ENCODE peak calls at places on chromosome 9, in ten cellular contexts. N is Peyer's patch; K is GM23248; B is CD8-positive, alpha-beta memory T cell; L is CD4-positive, alpha-beta T cell; V is PC-3; I is H9; T is SJSA1; P is A549; A is heart right ventricle. H is an unnamed sample. For H3K9me3, the result is how much of the 10 kb centered on the place peaks cover.

GRCh38 chr9:99231708-99232107 is 9.6 kb downstream of the SEC61B start:
- DNase-seq in A (no peak), N (peak), P (peak), K (peak), B (no peak), V (peak), L (no peak), I (no peak), T (no peak), H (no peak)

GRCh38 chr9:94937214-94937903 is 210.9 kb downstream of the AOPEP start:
- DNase-seq in P (peak), K (peak), I (no peak), L (no peak), V (peak), N (no peak), B (no peak), A (no peak), T (peak), H (no peak)

GRCh38 chr9:106772523-106773290 is 90.3 kb upstream of the ZNF462 start:
- DNase-seq in A (no peak), P (no peak), L (no peak), I (no peak), T (peak), V (no peak), K (no peak), N (no peak), B (no peak), H (no peak)

GRCh38 chr9:75088646-75089368 is 493 bp downstream of the OSTF1 start:
- DNase-seq in P (peak), I (peak), K (peak), B (no peak), V (peak), T (peak), A (peak), N (peak), L (no peak), H (peak)

GRCh38 chr9:100221538-100221937 is 122.5 kb downstream of the INVS start:
- DNase-seq in A (no peak), B (no peak), V (no peak), K (no peak), T (no peak), I (no peak), N (no peak), L (no peak), P (no peak), H (no peak)

GRCh38 chr9:28293691-28294090 is 720.4 kb upstream of the C9orf72 start:
- DNase-seq in A (no peak), K (no peak), I (no peak), L (no peak), B (no peak), V (peak), N (no peak), T (no peak), P (no peak), H (no peak)

GRCh38 chr9:110337727-110338522 is at the start of gene TXNDC8:
- DNase-seq in T (no peak), P (no peak), L (no peak), V (no peak), B (no peak), N (no peak), I (no peak), K (peak), A (no peak), H (no peak)

GRCh38 chr9:73154760-73155159 is 3.1 kb downstream of the ANXA1 start:
- DNase-seq in N (no peak), K (peak), L (no peak), I (no peak), A (no peak), V (peak), B (no peak), P (no peak), T (no peak), H (no peak)

GRCh38 chr9:136587944-136588662 is 42.3 kb upstream of the NOTCH1 start:
- DNase-seq in I (peak), L (no peak), T (no peak), P (no peak), V (no peak), B (no peak), K (no peak), N (no peak), A (peak), H (no peak)

GRCh38 chr9:122056484-122056883 is 36.6 kb downstream of the TTLL11 start:
- DNase-seq in P (no peak), N (no peak), B (no peak), L (no peak), T (no peak), K (peak), V (peak), I (peak), A (no peak), H (no peak)

GRCh38 chr9:69486498-69486897 is 161.5 kb downstream of the ENTREP1 start:
- DNase-seq in V (no peak), A (no peak), T (no peak), L (no peak), K (no peak), B (no peak), N (no peak), I (no peak), P (no peak), H (no peak)
- H3K9me3 ChIP-seq in V (under half), A (under half), T (under half), L (under half), K (under half), B (under half), N (under half), I (under half), P (under half), H (under half)

GRCh38 chr9:123912167-123912897 is 17.6 kb downstream of the DENND1A start:
- DNase-seq in A (no peak), L (no peak), K (no peak), T (no peak), V (no peak), I (no peak), B (no peak), P (no peak), N (no peak), H (no peak)
- H3K9me3 ChIP-seq in A (under half), L (under half), K (under half), T (under half), V (under half), I (under half), B (under half), P (under half), N (under half), H (under half)

GRCh38 chr9:128250839-128251558 is 24.8 kb downstream of the GOLGA2 start:
- DNase-seq in A (no peak), N (no peak), B (no peak), V (no peak), I (no peak), K (no peak), L (no peak), T (no peak), P (no peak), H (no peak)

GRCh38 chr9:128253140-128253990 is 22.4 kb downstream of the GOLGA2 start:
- DNase-seq in L (no peak), N (peak), A (no peak), B (no peak), T (no peak), K (no peak), V (no peak), I (no peak), P (no peak), H (no peak)

GRCh38 chr9:128253991-128254346 is 21.8 kb downstream of the GOLGA2 start:
- DNase-seq in P (no peak), K (no peak), V (no peak), I (no peak), B (no peak), L (no peak), T (no peak), A (no peak), N (no peak), H (no peak)

GRCh38 chr9:128251701-128252100 is 24.1 kb downstream of the GOLGA2 start:
- DNase-seq in P (no peak), I (no peak), B (no peak), N (no peak), A (no peak), K (peak), L (no peak), V (no peak), T (no peak), H (no peak)

DNA sequence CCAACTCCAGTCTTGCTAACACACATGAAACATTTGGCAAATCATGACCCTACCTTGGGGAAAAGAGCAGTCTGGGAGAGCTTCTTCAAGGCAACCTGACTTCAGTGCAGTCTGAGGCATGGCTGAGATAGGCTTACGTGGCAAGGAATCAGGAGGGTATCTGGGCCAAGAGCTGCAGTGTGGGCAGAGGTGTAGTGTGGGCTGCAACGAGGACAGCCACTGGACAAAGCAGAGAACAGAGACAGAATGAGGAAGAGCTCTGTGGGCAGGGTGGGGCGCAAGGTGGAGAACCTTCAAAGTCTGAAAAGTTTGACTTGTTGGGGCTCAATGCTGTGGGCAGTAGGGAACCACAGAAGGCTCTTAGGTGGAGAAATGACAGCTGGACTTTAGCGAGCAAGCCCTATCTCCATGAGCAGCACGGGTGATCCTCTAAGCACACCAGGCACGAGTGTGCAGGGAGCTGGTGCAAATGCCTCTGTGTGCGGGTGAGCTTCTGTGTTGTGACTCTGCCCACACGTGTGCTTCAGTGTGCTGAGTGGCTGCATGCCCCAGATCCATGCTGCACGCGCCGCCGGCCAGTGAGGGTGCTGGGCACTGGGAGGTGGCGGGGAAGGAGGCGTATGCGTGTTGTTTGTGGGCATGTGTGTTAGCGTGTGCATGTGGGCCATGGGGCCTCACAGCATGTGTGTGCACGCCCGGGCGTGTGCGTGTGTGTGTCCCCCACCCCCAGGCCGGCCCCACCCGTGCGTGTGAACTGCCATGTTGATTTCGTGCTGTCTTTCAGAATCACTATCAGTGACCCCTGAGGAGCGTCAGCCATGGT is 23.3 kb downstream of the GOLGA2 start:
- DNase-seq in T (no peak), P (no peak), I (no peak), L (no peak), B (no peak), K (no peak), V (no peak), N (no peak), A (no peak), H (no peak)
- H3K9me3 ChIP-seq in T (under half), P (under half), I (under half), L (under half), B (under half), K (under half), V (under half), N (under half), A (under half), H (under half)

GRCh38 chr9:96766199-96766598 is 11.7 kb downstream of the ZNF510 start:
- DNase-seq in K (no peak), B (no peak), I (no peak), A (no peak), V (no peak), L (no peak), T (no peak), N (no peak), P (no peak), H (no peak)

GRCh38 chr9:96758845-96759673 is 18.8 kb downstream of the ZNF510 start:
- DNase-seq in P (peak), L (no peak), B (no peak), A (no peak), N (no peak), I (no peak), K (peak), V (no peak), T (no peak), H (no peak)

DNA sequence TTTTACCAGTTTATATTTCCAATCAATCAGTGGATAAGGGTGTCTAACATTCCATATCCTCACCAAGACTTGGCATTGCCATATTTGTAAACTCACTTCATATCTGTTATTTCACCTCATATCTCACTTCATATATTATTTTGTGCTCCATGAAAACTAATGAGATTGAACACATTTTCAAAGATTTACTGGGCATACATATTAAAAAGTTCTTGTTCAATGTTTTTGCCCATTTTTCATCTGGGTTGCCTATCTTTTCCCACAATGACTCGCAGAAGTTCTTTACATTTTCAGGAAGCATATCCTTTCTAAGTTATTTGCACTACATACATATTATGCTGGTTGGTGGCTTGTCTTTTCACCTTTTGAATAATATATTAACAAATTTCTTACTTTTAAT is 15.3 kb downstream of the ZNF510 start:
- DNase-seq in P (peak), T (no peak), I (no peak), V (no peak), N (no peak), L (no peak), K (no peak), B (no peak), A (no peak), H (no peak)
- H3K9me3 ChIP-seq in P (half or more), T (under half), I (half or more), V (half or more), N (half or more), L (half or more), K (under half), B (half or more), A (half or more), H (under half)

GRCh38 chr9:71879644-71880174 is 31.3 kb downstream of the ABHD17B start:
- DNase-seq in P (no peak), I (no peak), T (no peak), V (no peak), B (no peak), L (no peak), K (no peak), N (no peak), A (no peak), H (no peak)
- H3K9me3 ChIP-seq in P (half or more), I (under half), T (under half), V (under half), B (under half), L (under half), K (under half), N (under half), A (half or more), H (under half)

DNA sequence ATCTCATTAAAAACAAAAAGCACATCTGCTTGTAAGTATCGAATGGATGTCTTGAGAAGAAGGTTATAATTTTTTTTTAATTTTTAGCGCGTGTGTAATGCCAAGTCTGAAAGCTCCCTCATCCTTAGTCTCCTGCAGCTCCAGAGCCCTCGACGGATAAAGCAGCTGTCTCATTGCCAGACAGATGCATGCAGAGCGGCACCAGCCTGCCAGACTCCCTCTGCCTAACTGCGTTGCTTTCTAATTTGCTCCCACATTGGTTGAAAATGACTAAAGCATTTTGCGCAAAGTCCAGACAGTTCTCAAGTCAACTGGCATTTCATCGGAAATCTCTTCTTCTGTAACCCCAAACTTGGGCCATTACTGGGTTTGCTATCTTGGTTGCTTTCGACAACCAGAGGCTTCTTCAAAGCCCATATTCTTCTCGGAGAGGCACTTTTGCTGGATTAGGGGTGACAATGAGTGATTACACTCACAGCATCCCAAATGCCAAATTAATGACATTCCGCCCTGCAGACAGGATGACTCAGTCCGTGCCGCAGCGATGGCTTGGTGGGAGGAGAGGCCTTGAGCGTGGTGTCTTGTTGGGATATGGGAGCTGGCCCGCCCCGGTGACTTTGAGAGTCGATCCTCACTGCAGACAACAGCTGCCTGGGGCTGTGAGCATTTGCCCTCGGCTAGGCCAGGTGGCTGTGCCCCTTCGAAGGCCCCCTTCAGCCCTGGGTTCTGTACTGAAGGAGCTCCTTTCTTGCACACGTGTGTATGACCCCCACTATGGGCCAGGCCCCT is 29.6 kb downstream of the OLFM1 start:
- DNase-seq in N (no peak), V (no peak), P (no peak), K (no peak), A (no peak), B (no peak), L (no peak), I (no peak), T (no peak), H (no peak)
- H3K9me3 ChIP-seq in N (under half), V (under half), P (under half), K (under half), A (under half), B (under half), L (under half), I (under half), T (under half), H (under half)

DNA sequence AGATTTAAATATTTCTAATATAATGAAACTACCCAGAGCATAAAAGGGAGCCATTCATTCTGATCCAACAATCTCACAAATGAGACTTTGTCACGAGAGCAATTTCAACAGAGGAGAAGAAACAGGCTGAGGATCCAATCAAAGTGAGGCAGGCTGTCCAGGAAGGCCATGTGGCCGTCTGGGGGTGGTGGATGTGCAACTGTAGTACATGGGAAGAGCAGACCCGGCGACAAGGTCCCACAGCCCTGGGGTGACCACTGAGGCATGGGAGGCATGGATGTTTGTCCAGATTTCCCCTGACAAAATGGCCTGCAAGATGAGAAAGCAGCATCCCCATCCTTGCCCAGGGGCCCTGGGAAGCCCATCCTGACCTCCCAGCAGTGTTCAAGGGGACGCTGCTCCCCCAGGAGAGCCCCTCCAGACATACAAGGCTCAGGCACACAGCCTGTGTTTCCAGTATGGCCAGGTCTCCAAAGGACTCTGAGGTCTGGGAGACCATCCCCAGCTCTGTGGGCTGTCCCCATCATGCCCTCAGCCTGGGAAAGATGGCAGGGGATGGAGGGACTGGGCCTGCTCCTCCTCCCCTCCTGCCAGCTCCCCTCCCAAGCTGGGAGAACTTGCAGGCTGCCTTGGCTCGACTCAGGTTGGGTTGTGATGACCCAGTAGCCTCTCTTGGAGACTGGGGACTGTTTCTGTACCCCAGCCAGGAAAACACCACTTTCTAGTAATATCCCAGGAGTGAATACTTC is 27.5 kb upstream of the FCN2 start:
- DNase-seq in I (peak), A (no peak), B (no peak), P (no peak), N (no peak), V (no peak), K (peak), L (no peak), T (no peak), H (no peak)
- H3K9me3 ChIP-seq in I (under half), A (under half), B (under half), P (under half), N (under half), V (under half), K (under half), L (under half), T (under half), H (under half)

H was measured in left lung.